ENCODE peak calls at places on chromosome 6, in ten cellular contexts. A is GM23338, C is right cardiac atrium, W is esophagus muscularis mucosa, T is SK-N-MC, N is astrocyte of the spinal cord, I is left ventricle myocardium inferior, Y is neuronal stem cell, S is right lobe of liver, G is IMR-90. R is an unnamed sample.

GRCh38 chr6:89987140-89987539 is 92.9 kb downstream of the GJA10 start:
- DNase-seq in G (peak), S (no peak), A (no peak), N (no peak), C (no peak), W (no peak), Y (no peak), I (no peak), T (no peak), R (no peak)

GRCh38 chr6:5764401-5764955 is 242.2 kb downstream of the NRN1 start:
- DNase-seq in G (peak), Y (no peak), I (peak), A (no peak), S (no peak), T (no peak), W (no peak), C (peak), N (peak), R (peak)

GRCh38 chr6:53982361-53983050 is 128.7 kb upstream of the MLIP start:
- DNase-seq in T (no peak), C (no peak), A (no peak), S (no peak), N (peak), Y (no peak), I (no peak), W (no peak), G (peak), R (no peak)

GRCh38 chr6:87656857-87657256 is 45.2 kb downstream of the AKIRIN2 start:
- DNase-seq in W (no peak), N (peak), Y (no peak), T (no peak), G (no peak), C (no peak), A (no peak), S (no peak), I (no peak), R (no peak)

GRCh38 chr6:14466278-14466677 is 348.7 kb downstream of the CD83 start:
- DNase-seq in G (peak), Y (no peak), C (no peak), I (no peak), W (no peak), S (no peak), A (no peak), N (no peak), T (no peak), R (no peak)

GRCh38 chr6:30323806-30324205 is 2.9 kb upstream of the TRIM39 start:
- DNase-seq in T (no peak), Y (no peak), C (no peak), W (no peak), N (no peak), A (no peak), I (no peak), S (no peak), G (no peak), R (no peak)

GRCh38 chr6:39791311-39791710 is 865 bp upstream of the DAAM2 start:
- DNase-seq in N (peak), Y (no peak), C (no peak), S (no peak), A (peak), I (no peak), W (peak), G (no peak), T (no peak), R (no peak)

GRCh38 chr6:160391419-160392116 is 43.4 kb downstream of the SLC22A3 start:
- DNase-seq in N (peak), C (no peak), T (no peak), G (no peak), Y (no peak), W (no peak), A (no peak), I (no peak), S (no peak), R (no peak)

GRCh38 chr6:39852324-39852723 is 60.1 kb downstream of the DAAM2 start:
- DNase-seq in N (no peak), C (no peak), T (no peak), G (no peak), I (no peak), Y (no peak), A (no peak), S (no peak), W (no peak), R (no peak)

GRCh38 chr6:105276374-105276773 is 96.6 kb upstream of the POPDC3 start:
- DNase-seq in G (peak), C (no peak), N (no peak), A (no peak), S (no peak), Y (no peak), I (no peak), W (no peak), T (no peak), R (no peak)

GRCh38 chr6:168221000-168221399 is 98.6 kb downstream of the DACT2 start:
- DNase-seq in G (no peak), S (no peak), I (no peak), T (no peak), W (no peak), A (no peak), C (no peak), Y (no peak), N (no peak), R (no peak)

DNA sequence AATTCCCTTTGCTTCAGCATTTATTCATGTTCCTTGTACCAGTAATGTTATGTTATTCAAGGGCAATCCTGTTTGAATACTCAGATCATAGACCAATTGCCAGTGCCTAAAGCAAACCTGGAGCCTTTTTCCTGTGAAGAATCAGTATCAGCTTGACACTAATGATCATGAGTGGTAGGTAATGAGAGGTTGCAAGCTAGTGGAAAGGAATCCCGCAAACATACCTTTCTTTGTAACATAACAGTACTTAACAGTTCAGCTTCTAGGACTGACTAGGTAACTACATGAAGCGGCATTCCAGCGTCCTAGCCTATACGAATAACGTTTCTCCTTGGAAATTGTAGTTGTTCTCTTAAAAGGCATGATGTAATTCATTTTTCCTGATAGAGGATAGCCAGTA is 253.7 kb downstream of the TMEM242 start:
- DNase-seq in A (peak), Y (no peak), C (no peak), G (no peak), T (no peak), W (no peak), N (no peak), S (no peak), I (no peak), R (no peak)
- H3K4me3 ChIP-seq in A (no peak), Y (no peak), C (no peak), G (no peak), T (no peak), W (no peak), N (no peak), S (no peak), I (no peak), R (no peak)

GRCh38 chr6:9252784-9253183 is 817.4 kb upstream of the SLC35B3 start:
- DNase-seq in N (no peak), G (no peak), W (no peak), T (no peak), A (peak), S (no peak), C (no peak), I (no peak), Y (no peak), R (no peak)
- H3K4me3 ChIP-seq in N (no peak), G (no peak), W (no peak), T (no peak), A (no peak), S (no peak), C (no peak), I (no peak), Y (no peak), R (no peak)

DNA sequence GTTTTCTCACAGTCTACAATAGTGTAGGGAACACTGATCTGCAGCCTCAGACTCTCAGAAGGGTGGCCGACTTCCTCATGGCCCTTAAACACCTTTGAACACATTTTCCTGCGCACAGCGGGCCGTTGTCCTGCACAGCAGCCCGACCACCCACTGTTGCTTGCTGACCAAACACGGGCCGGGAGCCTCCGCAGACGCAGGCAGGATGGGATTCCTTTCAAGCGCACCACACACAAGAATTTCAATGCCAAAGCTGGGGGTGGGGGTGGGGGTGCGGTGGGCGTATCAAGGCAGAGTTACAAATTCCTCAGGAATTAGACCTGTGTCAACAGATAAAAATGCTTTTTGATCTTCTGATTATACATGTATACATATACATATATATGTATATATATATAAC is 74.5 kb downstream of the HUS1B start:
- DNase-seq in W (no peak), G (peak), S (no peak), C (no peak), T (no peak), I (no peak), A (peak), N (peak), Y (peak), R (no peak)
- H3K4me3 ChIP-seq in W (no peak), G (no peak), S (no peak), C (no peak), T (no peak), I (no peak), A (peak), N (no peak), Y (no peak), R (no peak)

GRCh38 chr6:35019831-35020230 is 121.3 kb downstream of the TCP11 start:
- DNase-seq in Y (no peak), T (no peak), W (no peak), I (no peak), G (no peak), N (no peak), C (no peak), S (no peak), A (no peak), R (no peak)
- H3K4me3 ChIP-seq in Y (no peak), T (no peak), W (peak), I (peak), G (no peak), N (no peak), C (no peak), S (no peak), A (no peak), R (no peak)

GRCh38 chr6:55176958-55177357 is 2.6 kb downstream of the HCRTR2 start:
- DNase-seq in G (peak), T (no peak), N (peak), A (peak), Y (no peak), C (no peak), S (no peak), W (no peak), I (no peak), R (no peak)

GRCh38 chr6:55180258-55180657 is 5.9 kb downstream of the HCRTR2 start:
- DNase-seq in Y (no peak), T (no peak), I (no peak), S (no peak), N (no peak), W (no peak), C (no peak), G (no peak), A (no peak), R (no peak)

GRCh38 chr6:55175778-55176084 is 1.4 kb downstream of the HCRTR2 start:
- DNase-seq in A (peak), C (no peak), N (no peak), S (no peak), Y (no peak), I (no peak), G (no peak), T (no peak), W (no peak), R (no peak)

GRCh38 chr6:55175078-55175777 is 913 bp downstream of the HCRTR2 start:
- DNase-seq in I (no peak), W (no peak), N (no peak), S (no peak), T (no peak), A (peak), C (no peak), Y (no peak), G (no peak), R (no peak)

GRCh38 chr6:55174211-55175013 is at the start of gene HCRTR2:
- DNase-seq in W (no peak), S (no peak), Y (no peak), N (no peak), I (no peak), G (peak), T (no peak), A (peak), C (no peak), R (no peak)
- H3K4me3 ChIP-seq in W (peak), S (no peak), Y (no peak), N (no peak), I (peak), G (no peak), T (peak), A (peak), C (peak), R (no peak)

GRCh38 chr6:12956991-12957320 is 240.4 kb downstream of the PHACTR1 start:
- DNase-seq in G (no peak), W (no peak), I (no peak), T (no peak), Y (no peak), S (no peak), N (no peak), A (no peak), C (no peak), R (no peak)
- H3K4me3 ChIP-seq in G (peak), W (peak), I (peak), T (peak), Y (no peak), S (peak), N (peak), A (peak), C (peak), R (peak)

R was measured in heart left ventricle.